ENCODE peak calls at places on chromosome 1, in ten cellular contexts. M is A549, S is GM10248, H is PC-3, L is neural progenitor cell, O is HS-5, K is retina, W is NCI-H1417, I is OCI-M1, D is cardiac muscle cell. V is an unnamed sample.

GRCh38 chr1:232039303-232039702 is 412.7 kb downstream of the DISC1 start:
- DNase-seq in D (no peak), K (no peak), S (no peak), O (no peak), L (no peak), W (no peak), I (no peak), H (peak), M (no peak), V (no peak)

GRCh38 chr1:197725044-197725443 is 50.2 kb downstream of the DENND1B start:
- DNase-seq in D (peak), I (peak), W (peak), S (no peak), L (peak), O (no peak), H (peak), K (no peak), M (no peak), V (no peak)

GRCh38 chr1:233105225-233105624 is 154.8 kb downstream of the NTPCR start:
- DNase-seq in D (peak), W (no peak), I (no peak), L (no peak), M (no peak), S (no peak), H (no peak), K (no peak), O (no peak), V (no peak)

GRCh38 chr1:3827813-3828307 is 29.2 kb downstream of the CEP104 start:
- DNase-seq in K (peak), D (no peak), L (peak), W (no peak), H (peak), S (no peak), M (no peak), O (no peak), I (no peak), V (no peak)

GRCh38 chr1:9289724-9290493 is 2.8 kb upstream of the SPSB1 start:
- DNase-seq in S (no peak), D (peak), K (peak), W (no peak), M (peak), I (peak), O (peak), L (no peak), H (peak), V (peak)

GRCh38 chr1:174999926-175000696 is at the start of gene CACYBP:
- DNase-seq in O (no peak), M (peak), H (no peak), D (peak), K (no peak), W (peak), I (peak), S (no peak), L (no peak), V (peak)

GRCh38 chr1:156898151-156898550 is 4.6 kb downstream of the PEAR1 start:
- DNase-seq in I (no peak), O (no peak), K (no peak), M (no peak), W (no peak), L (no peak), S (no peak), D (peak), H (peak), V (no peak)

GRCh38 chr1:47445823-47446567 is 8.2 kb downstream of the FOXD2 start:
- DNase-seq in I (no peak), K (no peak), H (no peak), L (no peak), W (no peak), D (no peak), S (no peak), M (no peak), O (no peak), V (no peak)

GRCh38 chr1:44154049-44154448 is 12.6 kb upstream of the KLF18 start:
- DNase-seq in M (no peak), D (no peak), H (peak), S (no peak), W (peak), L (peak), K (no peak), O (no peak), I (no peak), V (no peak)

GRCh38 chr1:39692152-39693064 is 1.2 kb upstream of the HPCAL4 start:
- DNase-seq in I (no peak), H (no peak), D (no peak), L (peak), K (peak), W (peak), S (no peak), O (no peak), M (no peak), V (no peak)

GRCh38 chr1:173255214-173255813 is 48.2 kb upstream of the TNFSF4 start:
- DNase-seq in I (peak), O (no peak), D (peak), M (peak), K (peak), H (peak), S (peak), L (peak), W (peak), V (no peak)

GRCh38 chr1:39755965-39756659 is 15.0 kb downstream of the OXCT2 start:
- DNase-seq in I (no peak), M (no peak), L (no peak), H (no peak), K (no peak), O (no peak), W (no peak), S (no peak), D (no peak), V (no peak)

GRCh38 chr1:91784191-91784590 is 101.8 kb downstream of the TGFBR3 start:
- DNase-seq in W (no peak), I (no peak), M (no peak), S (no peak), L (no peak), O (no peak), K (no peak), D (no peak), H (no peak), V (no peak)

GRCh38 chr1:227131193-227131592 is 187.1 kb downstream of the CDC42BPA start:
- DNase-seq in I (peak), W (peak), K (no peak), D (peak), O (peak), H (peak), L (peak), S (no peak), M (peak), V (no peak)

GRCh38 chr1:23865543-23865930 is 2.6 kb downstream of the FUCA1 start:
- DNase-seq in K (no peak), O (peak), I (peak), S (peak), W (no peak), H (peak), L (no peak), M (no peak), D (peak), V (no peak)

GRCh38 chr1:3197781-3198316 is 128.8 kb downstream of the PRDM16 start:
- DNase-seq in D (no peak), K (peak), S (no peak), M (no peak), O (no peak), L (no peak), W (no peak), I (no peak), H (no peak), V (no peak)

GRCh38 chr1:247336390-247336789 is 4.7 kb upstream of the ZNF496 start:
- DNase-seq in M (no peak), S (no peak), I (no peak), H (no peak), O (no peak), K (no peak), L (no peak), W (peak), D (no peak), V (no peak)